ENCODE peak calls at places on chromosome 12, in eight cellular contexts. One of them, this sample, is unnamed.

GRCh38 chr12:116039081-116039480 is 238.4 kb downstream of the MED13L start:
- DNase-seq in GM12892: no peak
- DNase-seq in endothelial cell: no peak
- DNase-seq in NCI-H1694 treated with DMSO at 0.1 percent for 48 hours: no peak
- DNase-seq in EL: no peak
- DNase-seq in colonic mucosa: no peak
- DNase-seq in non-pigmented ciliary epithelial cell: no peak
- DNase-seq in activated naive CD4-positive, alpha-beta T cell treated with Interleukin-2 at 50 U/mL for 16 hours: no peak
- DNase-seq in this sample: no peak

GRCh38 chr12:103647267-103647666 is 60.2 kb downstream of the STAB2 start:
- DNase-seq in GM12892: no peak
- DNase-seq in activated naive CD4-positive, alpha-beta T cell treated with Interleukin-2 at 50 U/mL for 16 hours: no peak
- DNase-seq in non-pigmented ciliary epithelial cell: peak; percentile 79
- DNase-seq in endothelial cell: no peak
- DNase-seq in NCI-H1694 treated with DMSO at 0.1 percent for 48 hours: no peak
- DNase-seq in colonic mucosa: no peak
- DNase-seq in EL: peak; percentile 46
- DNase-seq in this sample: peak; percentile 93

GRCh38 chr12:123499332-123499731 is 34.2 kb downstream of the RILPL1 start:
- DNase-seq in EL: no peak
- DNase-seq in GM12892: no peak
- DNase-seq in activated naive CD4-positive, alpha-beta T cell treated with Interleukin-2 at 50 U/mL for 16 hours: no peak
- DNase-seq in colonic mucosa: no peak
- DNase-seq in NCI-H1694 treated with DMSO at 0.1 percent for 48 hours: no peak
- DNase-seq in endothelial cell: no peak
- DNase-seq in non-pigmented ciliary epithelial cell: no peak
- DNase-seq in this sample: no peak

GRCh38 chr12:106074706-106075392 is 63.9 kb downstream of the NUAK1 start:
- DNase-seq in activated naive CD4-positive, alpha-beta T cell treated with Interleukin-2 at 50 U/mL for 16 hours: no peak
- DNase-seq in non-pigmented ciliary epithelial cell: no peak
- DNase-seq in EL: peak; percentile 66
- DNase-seq in NCI-H1694 treated with DMSO at 0.1 percent for 48 hours: no peak
- DNase-seq in colonic mucosa: no peak
- DNase-seq in GM12892: no peak
- DNase-seq in endothelial cell: no peak
- DNase-seq in this sample: no peak

GRCh38 chr12:99253068-99253467 is 394.5 kb upstream of the GARIN6 start:
- DNase-seq in colonic mucosa: no peak
- DNase-seq in GM12892: no peak
- DNase-seq in activated naive CD4-positive, alpha-beta T cell treated with Interleukin-2 at 50 U/mL for 16 hours: no peak
- DNase-seq in non-pigmented ciliary epithelial cell: no peak
- DNase-seq in EL: peak; percentile 2
- DNase-seq in endothelial cell: no peak
- DNase-seq in NCI-H1694 treated with DMSO at 0.1 percent for 48 hours: no peak
- DNase-seq in this sample: no peak

GRCh38 chr12:100348657-100349454 is 8.0 kb upstream of the SLC17A8 start:
- DNase-seq in NCI-H1694 treated with DMSO at 0.1 percent for 48 hours: peak; percentile 68
- DNase-seq in activated naive CD4-positive, alpha-beta T cell treated with Interleukin-2 at 50 U/mL for 16 hours: no peak
- DNase-seq in GM12892: no peak
- DNase-seq in colonic mucosa: no peak
- DNase-seq in EL: peak; percentile 28
- DNase-seq in non-pigmented ciliary epithelial cell: no peak
- DNase-seq in endothelial cell: no peak
- DNase-seq in this sample: no peak

GRCh38 chr12:91179315-91179714 is 3.3 kb downstream of the DCN start:
- DNase-seq in endothelial cell: no peak
- DNase-seq in colonic mucosa: no peak
- DNase-seq in NCI-H1694 treated with DMSO at 0.1 percent for 48 hours: no peak
- DNase-seq in activated naive CD4-positive, alpha-beta T cell treated with Interleukin-2 at 50 U/mL for 16 hours: no peak
- DNase-seq in GM12892: no peak
- DNase-seq in EL: peak; percentile 32
- DNase-seq in non-pigmented ciliary epithelial cell: no peak
- DNase-seq in this sample: no peak

GRCh38 chr12:24038211-24038997 is 88.9 kb upstream of the SOX5 start:
- DNase-seq in endothelial cell: no peak
- DNase-seq in activated naive CD4-positive, alpha-beta T cell treated with Interleukin-2 at 50 U/mL for 16 hours: no peak
- DNase-seq in EL: no peak
- DNase-seq in colonic mucosa: no peak
- DNase-seq in GM12892: no peak
- DNase-seq in non-pigmented ciliary epithelial cell: no peak
- DNase-seq in NCI-H1694 treated with DMSO at 0.1 percent for 48 hours: no peak
- DNase-seq in this sample: no peak

GRCh38 chr12:122062832-122063690 is 15.5 kb upstream of the MLXIP start:
- DNase-seq in activated naive CD4-positive, alpha-beta T cell treated with Interleukin-2 at 50 U/mL for 16 hours: no peak
- DNase-seq in colonic mucosa: peak; percentile 81
- DNase-seq in EL: peak; percentile 88
- DNase-seq in non-pigmented ciliary epithelial cell: no peak
- DNase-seq in NCI-H1694 treated with DMSO at 0.1 percent for 48 hours: no peak
- DNase-seq in GM12892: no peak
- DNase-seq in endothelial cell: peak; percentile 22
- DNase-seq in this sample: peak; percentile 71

GRCh38 chr12:105554223-105554678 is 223.8 kb downstream of the C12orf75 start:
- DNase-seq in endothelial cell: no peak
- DNase-seq in GM12892: no peak
- DNase-seq in colonic mucosa: no peak
- DNase-seq in NCI-H1694 treated with DMSO at 0.1 percent for 48 hours: no peak
- DNase-seq in activated naive CD4-positive, alpha-beta T cell treated with Interleukin-2 at 50 U/mL for 16 hours: no peak
- DNase-seq in non-pigmented ciliary epithelial cell: no peak
- DNase-seq in EL: no peak
- DNase-seq in this sample: no peak

GRCh38 chr12:40620564-40621019 is 71.6 kb upstream of the CNTN1 start:
- DNase-seq in endothelial cell: no peak
- DNase-seq in NCI-H1694 treated with DMSO at 0.1 percent for 48 hours: no peak
- DNase-seq in EL: no peak
- DNase-seq in colonic mucosa: no peak
- DNase-seq in activated naive CD4-positive, alpha-beta T cell treated with Interleukin-2 at 50 U/mL for 16 hours: no peak
- DNase-seq in GM12892: no peak
- DNase-seq in non-pigmented ciliary epithelial cell: no peak
- DNase-seq in this sample: no peak

GRCh38 chr12:105659355-105660075 is 329.0 kb downstream of the C12orf75 start:
- DNase-seq in EL: no peak
- DNase-seq in NCI-H1694 treated with DMSO at 0.1 percent for 48 hours: no peak
- DNase-seq in GM12892: no peak
- DNase-seq in activated naive CD4-positive, alpha-beta T cell treated with Interleukin-2 at 50 U/mL for 16 hours: no peak
- DNase-seq in non-pigmented ciliary epithelial cell: no peak
- DNase-seq in colonic mucosa: no peak
- DNase-seq in endothelial cell: no peak
- DNase-seq in this sample: peak; percentile 33

GRCh38 chr12:105775351-105775750 is 363.4 kb downstream of the NUAK1 start:
- DNase-seq in colonic mucosa: no peak
- DNase-seq in NCI-H1694 treated with DMSO at 0.1 percent for 48 hours: no peak
- DNase-seq in endothelial cell: no peak
- DNase-seq in activated naive CD4-positive, alpha-beta T cell treated with Interleukin-2 at 50 U/mL for 16 hours: no peak
- DNase-seq in EL: peak; percentile 31
- DNase-seq in GM12892: no peak
- DNase-seq in non-pigmented ciliary epithelial cell: peak; percentile 53
- DNase-seq in this sample: peak; percentile 1

GRCh38 chr12:79618848-79619404 is 71.8 kb downstream of the PAWR start:
- DNase-seq in endothelial cell: no peak
- DNase-seq in colonic mucosa: no peak
- DNase-seq in activated naive CD4-positive, alpha-beta T cell treated with Interleukin-2 at 50 U/mL for 16 hours: no peak
- DNase-seq in NCI-H1694 treated with DMSO at 0.1 percent for 48 hours: no peak
- DNase-seq in EL: peak; percentile 71
- DNase-seq in GM12892: no peak
- DNase-seq in non-pigmented ciliary epithelial cell: no peak
- DNase-seq in this sample: no peak

GRCh38 chr12:57175428-57176138 is 28.2 kb upstream of the LRP1-AS start:
- DNase-seq in GM12892: no peak
- DNase-seq in colonic mucosa: peak; percentile 85
- DNase-seq in endothelial cell: peak; percentile 84
- DNase-seq in non-pigmented ciliary epithelial cell: no peak
- DNase-seq in activated naive CD4-positive, alpha-beta T cell treated with Interleukin-2 at 50 U/mL for 16 hours: peak; percentile 43
- DNase-seq in NCI-H1694 treated with DMSO at 0.1 percent for 48 hours: no peak
- DNase-seq in EL: peak; percentile 60
- DNase-seq in this sample: no peak

GRCh38 chr12:59185291-59185690 is 265.0 kb upstream of the LRIG3 start:
- DNase-seq in GM12892: no peak
- DNase-seq in EL: no peak
- DNase-seq in activated naive CD4-positive, alpha-beta T cell treated with Interleukin-2 at 50 U/mL for 16 hours: no peak
- DNase-seq in colonic mucosa: no peak
- DNase-seq in endothelial cell: no peak
- DNase-seq in non-pigmented ciliary epithelial cell: no peak
- DNase-seq in NCI-H1694 treated with DMSO at 0.1 percent for 48 hours: no peak
- DNase-seq in this sample: no peak

GRCh38 chr12:2244013-2244861 is 191.4 kb downstream of the CACNA1C start:
- DNase-seq in non-pigmented ciliary epithelial cell: peak; percentile 80
- DNase-seq in colonic mucosa: no peak
- DNase-seq in endothelial cell: no peak
- DNase-seq in GM12892: no peak
- DNase-seq in activated naive CD4-positive, alpha-beta T cell treated with Interleukin-2 at 50 U/mL for 16 hours: no peak
- DNase-seq in EL: peak; percentile 95
- DNase-seq in NCI-H1694 treated with DMSO at 0.1 percent for 48 hours: no peak
- DNase-seq in this sample: peak; percentile 96

GRCh38 chr12:130523208-130523607 is 185.5 kb downstream of the PIWIL1 start:
- DNase-seq in GM12892: no peak
- DNase-seq in endothelial cell: no peak
- DNase-seq in NCI-H1694 treated with DMSO at 0.1 percent for 48 hours: no peak
- DNase-seq in non-pigmented ciliary epithelial cell: no peak
- DNase-seq in activated naive CD4-positive, alpha-beta T cell treated with Interleukin-2 at 50 U/mL for 16 hours: no peak
- DNase-seq in EL: no peak
- DNase-seq in colonic mucosa: no peak
- DNase-seq in this sample: no peak

GRCh38 chr12:3252416-3252815 is 175.2 kb downstream of the TSPAN9 start:
- DNase-seq in GM12892: no peak
- DNase-seq in endothelial cell: no peak
- DNase-seq in colonic mucosa: peak; percentile 73
- DNase-seq in non-pigmented ciliary epithelial cell: no peak
- DNase-seq in activated naive CD4-positive, alpha-beta T cell treated with Interleukin-2 at 50 U/mL for 16 hours: no peak
- DNase-seq in NCI-H1694 treated with DMSO at 0.1 percent for 48 hours: peak; percentile 91
- DNase-seq in EL: no peak
- DNase-seq in this sample: peak; percentile 54

GRCh38 chr12:94322346-94322745 is 137.3 kb downstream of the CEP83 start:
- DNase-seq in activated naive CD4-positive, alpha-beta T cell treated with Interleukin-2 at 50 U/mL for 16 hours: no peak
- DNase-seq in endothelial cell: no peak
- DNase-seq in EL: no peak
- DNase-seq in NCI-H1694 treated with DMSO at 0.1 percent for 48 hours: no peak
- DNase-seq in GM12892: no peak
- DNase-seq in non-pigmented ciliary epithelial cell: no peak
- DNase-seq in colonic mucosa: no peak
- DNase-seq in this sample: no peak

GRCh38 chr12:88781909-88782308 is 201.6 kb upstream of the KITLG start:
- DNase-seq in colonic mucosa: no peak
- DNase-seq in endothelial cell: no peak
- DNase-seq in EL: peak; percentile 66
- DNase-seq in activated naive CD4-positive, alpha-beta T cell treated with Interleukin-2 at 50 U/mL for 16 hours: no peak
- DNase-seq in NCI-H1694 treated with DMSO at 0.1 percent for 48 hours: no peak
- DNase-seq in GM12892: no peak
- DNase-seq in non-pigmented ciliary epithelial cell: no peak
- DNase-seq in this sample: no peak

This sample was measured in skeletal muscle cell.